ENCODE peak calls at places on chromosome 17, in eight cellular contexts. Z is Daoy, V is upper lobe of right lung, C is cardiac fibroblast, Q is cardiac muscle cell, U is OCI-LY7, A is occipital lobe, I is retina. L is an unnamed sample.

GRCh38 chr17:1486802-1487695 is 5.4 kb downstream of the MYO1C start:
- DNase-seq in Q (peak), I (peak), U (peak), V (peak), C (peak), Z (peak), A (no peak), L (peak)

GRCh38 chr17:29080323-29080722 is 37.4 kb downstream of the PIPOX start:
- DNase-seq in V (peak), A (no peak), I (no peak), U (no peak), Z (no peak), C (no peak), Q (no peak), L (no peak)

GRCh38 chr17:59627770-59628171 is 8.1 kb downstream of the CLTC start:
- DNase-seq in I (no peak), Z (no peak), C (no peak), V (no peak), Q (no peak), A (no peak), U (no peak), L (no peak)

GRCh38 chr17:61117983-61118382 is 281.7 kb upstream of the TBX2 start:
- DNase-seq in Z (no peak), C (no peak), V (no peak), Q (no peak), A (no peak), I (no peak), U (no peak), L (no peak)

GRCh38 chr17:18356624-18357023 is 6.7 kb downstream of the SHMT1 start:
- DNase-seq in Q (peak), C (peak), I (no peak), V (no peak), A (no peak), U (no peak), Z (no peak), L (no peak)

GRCh38 chr17:79053251-79053925 is 21.2 kb upstream of the ENGASE start:
- DNase-seq in Q (no peak), Z (peak), U (no peak), A (no peak), V (peak), C (peak), I (no peak), L (no peak)

GRCh38 chr17:27481327-27481726 is 25.1 kb downstream of the KSR1 start:
- DNase-seq in Z (no peak), Q (no peak), C (no peak), A (no peak), I (no peak), U (no peak), V (peak), L (no peak)

GRCh38 chr17:44354582-44355309 is 8.9 kb downstream of the FAM171A2 start:
- DNase-seq in Z (no peak), U (peak), A (no peak), V (peak), C (no peak), Q (peak), I (peak), L (peak)

GRCh38 chr17:79626156-79626890 is 15.5 kb upstream of the RBFOX3 start:
- DNase-seq in V (peak), U (no peak), A (no peak), Q (no peak), Z (no peak), C (no peak), I (peak), L (peak)

GRCh38 chr17:42408076-42408475 is 15.0 kb downstream of the CAVIN1 start:
- DNase-seq in I (no peak), C (no peak), Q (peak), Z (peak), A (peak), U (no peak), V (no peak), L (no peak)

GRCh38 chr17:37273419-37274051 is 102.2 kb upstream of the C17orf78 start:
- DNase-seq in V (no peak), I (peak), A (no peak), Z (no peak), U (no peak), C (peak), Q (peak), L (no peak)

L was measured in ecto neural progenitor cell.